ENCODE peak calls at places on chromosome 1, in four cellular contexts. F, E, H and O are unnamed samples.

GRCh38 chr1:240831922-240832321 is 220.0 kb upstream of the GREM2 start:
- DNase-seq in F (no peak), E (no peak), H (peak; percentile 27), O (no peak)

GRCh38 chr1:189775343-189775742 is 702.3 kb downstream of the BRINP3 start:
- DNase-seq in E (peak; percentile 1), F (no peak), H (peak; percentile 1), O (peak; percentile 1)

GRCh38 chr1:10573446-10573845 is 98.7 kb downstream of the PEX14 start:
- DNase-seq in H (peak; percentile 20), E (no peak), F (no peak), O (no peak)

GRCh38 chr1:15939181-15940109 is 36.5 kb downstream of the ZBTB17 start:
- DNase-seq in F (no peak), E (peak; percentile 74), H (peak; percentile 59), O (no peak)

GRCh38 chr1:56453016-56453721 is 126.2 kb downstream of the PLPP3 start:
- DNase-seq in H (no peak), F (no peak), E (no peak), O (no peak)

GRCh38 chr1:218643281-218643680 is 298.1 kb downstream of the TGFB2 start:
- DNase-seq in F (no peak), H (no peak), E (no peak), O (no peak)

GRCh38 chr1:224762046-224762445 is 145.9 kb downstream of the CNIH3 start:
- DNase-seq in F (no peak), H (no peak), E (no peak), O (no peak)

GRCh38 chr1:154943649-154944421 is 7.3 kb upstream of the PMVK start:
- DNase-seq in H (no peak), F (peak; percentile 29), E (no peak), O (peak; percentile 84)

GRCh38 chr1:74502432-74502831 is 10.0 kb downstream of the LRRC53 start:
- DNase-seq in E (peak; percentile 61), H (peak; percentile 36), F (no peak), O (peak; percentile 57)